ENCODE peak calls at places on chromosomes 12 and 14, in ten cellular contexts. U is RKO, Z is epithelial cell of esophagus, A is T-cell, C is MCF 10A, H is omental fat pad, J is body of pancreas, K is smooth muscle cell of the brain vasculature, V is nephron progenitor cell, Y is cardiac fibroblast. S is an unnamed sample.

GRCh38 chr12:103586791-103587370 is at the start of gene STAB2:
- DNase-seq in U (no peak), Z (no peak), A (no peak), C (no peak), H (no peak), J (peak), K (no peak), V (no peak), Y (no peak), S (no peak)

GRCh38 chr12:108770963-108771362 is 39.6 kb upstream of the CORO1C start:
- DNase-seq in U (no peak), Z (no peak), A (no peak), C (no peak), H (no peak), J (no peak), K (no peak), V (no peak), Y (no peak), S (no peak)

GRCh38 chr14:75077794-75078193 is 8.4 kb downstream of the ZC2HC1C start:
- DNase-seq in U (no peak), Z (no peak), A (no peak), C (no peak), H (no peak), J (no peak), K (no peak), V (no peak), Y (no peak), S (no peak)

GRCh38 chr12:117333331-117334000 is 28.0 kb downstream of the NOS1 start:
- DNase-seq in U (no peak), Z (no peak), A (no peak), C (no peak), H (no peak), J (peak), K (no peak), V (peak), Y (no peak), S (peak)

GRCh38 chr12:52585951-52586350 is 12.3 kb upstream of the KRT74 start:
- DNase-seq in U (no peak), Z (no peak), A (peak), C (no peak), H (no peak), J (no peak), K (no peak), V (no peak), Y (no peak), S (no peak)

GRCh38 chr12:15563683-15564082 is 225.5 kb downstream of the EPS8 start:
- DNase-seq in U (no peak), Z (peak), A (no peak), C (peak), H (no peak), J (peak), K (no peak), V (no peak), Y (peak), S (no peak)

GRCh38 chr14:43665570-43666267 is 841.4 kb downstream of the FSCB start:
- DNase-seq in U (no peak), Z (no peak), A (no peak), C (no peak), H (no peak), J (no peak), K (no peak), V (no peak), Y (no peak), S (no peak)

GRCh38 chr14:92160619-92161018 is 38.9 kb downstream of the CPSF2 start:
- DNase-seq in U (no peak), Z (peak), A (no peak), C (peak), H (no peak), J (no peak), K (no peak), V (no peak), Y (peak), S (no peak)

GRCh38 chr14:64255756-64256155 is 38.4 kb downstream of the ESR2 start:
- DNase-seq in U (no peak), Z (no peak), A (no peak), C (no peak), H (no peak), J (no peak), K (no peak), V (no peak), Y (no peak), S (no peak)

GRCh38 chr14:52296378-52296777 is 17.7 kb upstream of the PTGER2 start:
- DNase-seq in U (no peak), Z (no peak), A (no peak), C (no peak), H (no peak), J (no peak), K (no peak), V (no peak), Y (no peak), S (no peak)

GRCh38 chr14:79605863-79606262 is 605.4 kb downstream of the DIO2 start:
- DNase-seq in U (no peak), Z (no peak), A (no peak), C (no peak), H (no peak), J (no peak), K (no peak), V (no peak), Y (no peak), S (peak)

GRCh38 chr12:62629413-62629812 is 162.8 kb downstream of the MON2 start:
- DNase-seq in U (no peak), Z (no peak), A (no peak), C (no peak), H (no peak), J (no peak), K (no peak), V (no peak), Y (no peak), S (no peak)

GRCh38 chr12:15772405-15773018 is 16.7 kb downstream of the EPS8 start:
- DNase-seq in U (peak), Z (peak), A (no peak), C (peak), H (no peak), J (no peak), K (no peak), V (no peak), Y (peak), S (no peak)

GRCh38 chr14:38210168-38210567 is 2.5 kb downstream of the SSTR1 start:
- DNase-seq in U (no peak), Z (peak), A (no peak), C (no peak), H (no peak), J (peak), K (no peak), V (no peak), Y (peak), S (no peak)

GRCh38 chr14:96202441-96203094 is 2.1 kb upstream of the BDKRB2 start:
- DNase-seq in U (no peak), Z (no peak), A (no peak), C (no peak), H (no peak), J (no peak), K (no peak), V (no peak), Y (no peak), S (no peak)

GRCh38 chr12:59847127-59847526 is 251.3 kb downstream of the SLC16A7 start:
- DNase-seq in U (no peak), Z (peak), A (no peak), C (no peak), H (no peak), J (no peak), K (no peak), V (no peak), Y (no peak), S (no peak)

GRCh38 chr12:96710127-96710745 is 196.8 kb upstream of the NEDD1 start:
- DNase-seq in U (no peak), Z (peak), A (no peak), C (peak), H (no peak), J (no peak), K (no peak), V (no peak), Y (no peak), S (no peak)

GRCh38 chr14:100375273-100375962 is 52.3 kb downstream of the SLC25A47 start:
- DNase-seq in U (peak), Z (peak), A (peak), C (peak), H (peak), J (peak), K (no peak), V (peak), Y (peak), S (no peak)

GRCh38 chr14:51653096-51653814 is 1.5 kb downstream of the FRMD6 start:
- DNase-seq in U (peak), Z (no peak), A (no peak), C (peak), H (no peak), J (no peak), K (peak), V (no peak), Y (peak), S (peak)

GRCh38 chr12:33596061-33596460 is 156.4 kb upstream of the SYT10 start:
- DNase-seq in U (no peak), Z (peak), A (no peak), C (peak), H (no peak), J (no peak), K (no peak), V (no peak), Y (no peak), S (no peak)

GRCh38 chr12:1022032-1022970 is 31.3 kb downstream of the ERC1 start:
- DNase-seq in U (no peak), Z (no peak), A (no peak), C (no peak), H (no peak), J (no peak), K (no peak), V (no peak), Y (peak), S (no peak)

GRCh38 chr14:37622231-37622923 is 26.9 kb downstream of the TTC6 start:
- DNase-seq in U (no peak), Z (no peak), A (no peak), C (no peak), H (no peak), J (no peak), K (no peak), V (peak), Y (peak), S (no peak)

GRCh38 chr12:113891737-113892520 is 74.2 kb downstream of the RBM19 start:
- DNase-seq in U (no peak), Z (no peak), A (no peak), C (no peak), H (no peak), J (no peak), K (no peak), V (no peak), Y (no peak), S (no peak)

GRCh38 chr14:24441485-24441884 is 1.1 kb downstream of the SDR39U1 start:
- DNase-seq in U (no peak), Z (no peak), A (no peak), C (no peak), H (no peak), J (no peak), K (no peak), V (no peak), Y (no peak), S (no peak)

GRCh38 chr14:34365309-34365915 is 96.6 kb downstream of the SPTSSA start:
- DNase-seq in U (no peak), Z (no peak), A (no peak), C (no peak), H (no peak), J (no peak), K (peak), V (no peak), Y (peak), S (no peak)

S was measured in cerebellar nuclear complex.